ENCODE peak calls at places on chromosomes 16 and 17, in five cellular contexts. A, G, S, U and K are unnamed samples.

GRCh38 chr17:52681486-52681885 is 523.0 kb upstream of the CA10 start:
- DNase-seq in A (no peak), G (no peak), S (no peak), U (no peak), K (no peak)

GRCh38 chr16:14511798-14512131 is 118.3 kb downstream of the PARN start:
- DNase-seq in A (no peak), G (no peak), S (no peak), U (no peak), K (no peak)

GRCh38 chr16:73066321-73066926 is 18.5 kb upstream of the ZFHX3 start:
- DNase-seq in A (no peak), G (no peak), S (no peak), U (peak; percentile 80), K (no peak)

GRCh38 chr17:74270333-74270732 is 3.7 kb upstream of the DNAI2 start:
- DNase-seq in A (no peak), G (no peak), S (no peak), U (no peak), K (no peak)

GRCh38 chr17:27457731-27458523 is 1.7 kb downstream of the KSR1 start:
- DNase-seq in A (no peak), G (no peak), S (peak; percentile 92), U (no peak), K (peak; percentile 63)

GRCh38 chr17:76246080-76247066 is 6.1 kb upstream of the RNF157 start:
- DNase-seq in A (no peak), G (no peak), S (peak; percentile 67), U (no peak), K (no peak)

GRCh38 chr17:39573447-39574298 is 34.0 kb downstream of the NEUROD2 start:
- DNase-seq in A (no peak), G (peak; percentile 27), S (peak; percentile 20), U (peak; percentile 84), K (peak; percentile 96)

GRCh38 chr16:85557083-85557975 is 55.8 kb upstream of the GSE1 start:
- DNase-seq in A (no peak), G (no peak), S (peak; percentile 75), U (peak; percentile 63), K (peak; percentile 61)

GRCh38 chr16:86120201-86120981 is 221.4 kb downstream of the IRF8 start:
- DNase-seq in A (no peak), G (no peak), S (no peak), U (no peak), K (no peak)

GRCh38 chr16:87146676-87147075 is 170.5 kb downstream of the C16orf95 start:
- DNase-seq in A (no peak), G (no peak), S (no peak), U (no peak), K (no peak)

GRCh38 chr16:87145181-87146176 is 171.7 kb downstream of the C16orf95 start:
- DNase-seq in A (no peak), G (peak; percentile 97), S (no peak), U (no peak), K (no peak)

GRCh38 chr16:87150359-87151280 is 166.6 kb downstream of the C16orf95 start:
- DNase-seq in A (no peak), G (no peak), S (no peak), U (no peak), K (no peak)

GRCh38 chr16:87152221-87152755 is 164.9 kb downstream of the C16orf95 start:
- DNase-seq in A (no peak), G (no peak), S (no peak), U (no peak), K (no peak)

GRCh38 chr16:87149051-87149450 is 168.1 kb downstream of the C16orf95 start:
- DNase-seq in A (no peak), G (no peak), S (no peak), U (no peak), K (no peak)
- TF ChIP-seq SIN3A in A (no peak), G (no peak), S (no peak), U (no peak), K (no peak)

DNA sequence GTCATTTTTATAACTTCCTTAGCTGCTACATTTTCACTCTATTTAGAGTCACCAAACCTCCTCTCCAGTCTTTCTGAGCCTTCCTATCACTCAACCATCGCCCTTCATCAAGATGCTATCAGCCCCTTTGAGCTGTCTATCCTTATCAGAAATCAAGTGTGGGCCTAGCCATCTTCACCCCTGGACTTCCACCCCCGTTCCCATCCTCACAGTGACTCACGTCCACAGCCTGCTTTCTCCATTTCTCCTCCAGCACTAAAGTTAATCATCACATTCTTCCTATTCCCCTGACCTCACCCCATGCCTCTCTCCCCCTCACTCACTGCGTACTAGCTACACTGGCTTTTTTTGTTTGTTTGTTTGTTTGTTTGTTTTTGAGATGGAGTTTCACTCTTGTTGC is 2.4 kb upstream of the TEKT3 start:
- DNase-seq in A (no peak), G (no peak), S (no peak), U (no peak), K (no peak)
- TF ChIP-seq SIN3A in A (no peak), G (no peak), S (no peak), U (no peak), K (no peak)

GRCh38 chr17:45430006-45430737 is 2.5 kb downstream of the ARHGAP27 start:
- DNase-seq in A (no peak), G (no peak), S (no peak), U (no peak), K (no peak)

GRCh38 chr17:45432405-45433113 is at the start of gene ARHGAP27:
- DNase-seq in A (no peak), G (no peak), S (no peak), U (peak; percentile 76), K (peak; percentile 72)

GRCh38 chr17:45431531-45432404 is 902 bp downstream of the ARHGAP27 start:
- DNase-seq in A (no peak), G (peak; percentile 87), S (peak; percentile 76), U (peak; percentile 95), K (peak; percentile 92)

GRCh38 chr17:45429338-45430005 is 3.2 kb downstream of the ARHGAP27 start:
- DNase-seq in A (no peak), G (no peak), S (no peak), U (peak; percentile 77), K (no peak)

GRCh38 chr17:45430738-45431530 is 1.7 kb downstream of the ARHGAP27 start:
- DNase-seq in A (no peak), G (no peak), S (no peak), U (peak; percentile 77), K (no peak)
- TF ChIP-seq SIN3A in A (no peak), G (no peak), S (peak; percentile 50), U (no peak), K (no peak)

GRCh38 chr16:66591018-66591417 is 11.8 kb downstream of the CMTM2 start:
- DNase-seq in A (no peak), G (no peak), S (no peak), U (no peak), K (no peak)

GRCh38 chr16:66590322-66590721 is 11.1 kb downstream of the CMTM2 start:
- DNase-seq in A (no peak), G (no peak), S (no peak), U (no peak), K (no peak)

GRCh38 chr16:66592241-66592640 is 12.3 kb upstream of the CMTM3 start:
- DNase-seq in A (no peak), G (no peak), S (no peak), U (no peak), K (no peak)

GRCh38 chr16:66587881-66588600 is 8.8 kb downstream of the CMTM2 start:
- DNase-seq in A (no peak), G (no peak), S (no peak), U (no peak), K (no peak)

GRCh38 chr16:66588981-66589713 is 9.9 kb downstream of the CMTM2 start:
- DNase-seq in A (no peak), G (no peak), S (peak; percentile 55), U (peak; percentile 73), K (no peak)
- TF ChIP-seq SIN3A in A (no peak), G (no peak), S (no peak), U (no peak), K (no peak)

DNA sequence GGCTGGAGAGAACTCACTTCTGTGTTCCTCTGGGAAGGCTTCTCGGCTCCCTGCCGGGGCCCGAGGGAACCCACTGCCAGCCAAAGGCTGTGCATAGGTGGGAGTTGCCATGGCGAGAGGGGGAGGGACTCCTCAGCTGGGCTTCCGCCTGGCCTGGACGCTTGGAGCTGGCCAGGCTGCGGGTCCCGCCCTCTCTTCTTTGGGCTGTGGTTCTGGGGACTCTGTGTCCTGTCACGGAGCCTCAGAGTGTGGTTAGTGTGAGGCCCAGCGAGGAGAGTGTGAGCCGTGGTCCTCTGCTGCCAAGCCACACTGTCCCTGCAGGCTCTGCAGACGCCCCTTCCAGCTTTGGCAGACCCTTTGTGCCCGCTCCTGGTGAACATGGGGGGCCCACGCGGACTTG is 123.1 kb downstream of the OR1D5 start:
- DNase-seq in A (no peak), G (no peak), S (no peak), U (no peak), K (no peak)
- TF ChIP-seq SIN3A in A (no peak), G (no peak), S (no peak), U (no peak), K (no peak)